ENCODE peak calls at places on chromosomes 12 and 14, in six cellular contexts. P, C, L, Z, U and N are unnamed samples.

GRCh38 chr14:30005114-30005698 is 77.6 kb upstream of the PRKD1 start:
- DNase-seq in P (no peak), C (peak), L (peak), Z (peak), U (peak), N (no peak)

GRCh38 chr12:13896063-13896626 is 85.3 kb downstream of the GRIN2B start:
- DNase-seq in P (no peak), C (no peak), L (no peak), Z (no peak), U (no peak), N (no peak)

GRCh38 chr12:26126340-26127284 is 1.8 kb upstream of the BHLHE41 start:
- DNase-seq in P (no peak), C (no peak), L (no peak), Z (peak), U (peak), N (peak)

GRCh38 chr12:8664228-8664963 is 1.8 kb upstream of the MFAP5 start:
- DNase-seq in P (no peak), C (no peak), L (no peak), Z (no peak), U (no peak), N (no peak)

GRCh38 chr14:91554535-91555332 is 44.6 kb upstream of the PPP4R3A start:
- DNase-seq in P (no peak), C (no peak), L (no peak), Z (no peak), U (no peak), N (no peak)

GRCh38 chr14:29442720-29443119 is 484.9 kb downstream of the PRKD1 start:
- DNase-seq in P (no peak), C (no peak), L (no peak), Z (no peak), U (peak), N (no peak)

GRCh38 chr14:23326491-23327332 is 5.5 kb downstream of the PABPN1 start:
- DNase-seq in P (no peak), C (no peak), L (no peak), Z (no peak), U (no peak), N (no peak)

GRCh38 chr12:95215925-95216324 is 1.3 kb downstream of the FGD6 start:
- DNase-seq in P (no peak), C (no peak), L (no peak), Z (no peak), U (peak), N (no peak)

GRCh38 chr14:105379946-105380345 is 18.4 kb upstream of the TEX22 start:
- DNase-seq in P (no peak), C (no peak), L (no peak), Z (no peak), U (no peak), N (no peak)

GRCh38 chr12:44915958-44916357 is 39.8 kb upstream of the NELL2 start:
- DNase-seq in P (no peak), C (no peak), L (no peak), Z (no peak), U (no peak), N (no peak)

GRCh38 chr14:65302571-65303184 is 109.9 kb upstream of the FUT8 start:
- DNase-seq in P (no peak), C (no peak), L (peak), Z (peak), U (no peak), N (no peak)

GRCh38 chr12:108816652-108817335 is 40.6 kb downstream of the SSH1 start:
- DNase-seq in P (no peak), C (no peak), L (no peak), Z (peak), U (no peak), N (no peak)

GRCh38 chr14:59474172-59474571 is 9.0 kb upstream of the GPR135 start:
- DNase-seq in P (no peak), C (no peak), L (no peak), Z (no peak), U (no peak), N (no peak)

GRCh38 chr14:86035882-86036281 is 505.9 kb downstream of the FLRT2 start:
- DNase-seq in P (no peak), C (no peak), L (no peak), Z (no peak), U (peak), N (no peak)

GRCh38 chr12:57148469-57149308 is 1.3 kb upstream of the LRP1-AS start:
- DNase-seq in P (no peak), C (no peak), L (no peak), Z (no peak), U (no peak), N (no peak)

GRCh38 chr14:101623685-101624444 is 62.6 kb downstream of the DIO3 start:
- DNase-seq in P (no peak), C (no peak), L (no peak), Z (no peak), U (no peak), N (no peak)

GRCh38 chr14:59268011-59268410 is 79.5 kb downstream of the DAAM1 start:
- DNase-seq in P (no peak), C (no peak), L (no peak), Z (no peak), U (no peak), N (no peak)

GRCh38 chr14:63713765-63714164 is 14.1 kb downstream of the SGPP1 start:
- DNase-seq in P (no peak), C (no peak), L (no peak), Z (no peak), U (no peak), N (no peak)

GRCh38 chr14:70721542-70721941 is 79.8 kb downstream of the TTC9 start:
- DNase-seq in P (no peak), C (no peak), L (no peak), Z (no peak), U (no peak), N (no peak)

GRCh38 chr12:130764475-130765185 is 48.5 kb upstream of the RIMBP2 start:
- DNase-seq in P (no peak), C (peak), L (no peak), Z (peak), U (peak), N (no peak)

GRCh38 chr12:122022393-122023338 is 982 bp downstream of the BCL7A start:
- DNase-seq in P (no peak), C (no peak), L (peak), Z (peak), U (peak), N (no peak)

GRCh38 chr12:78887444-78887843 is 22.9 kb downstream of the SYT1 start:
- DNase-seq in P (no peak), C (no peak), L (no peak), Z (no peak), U (no peak), N (no peak)

GRCh38 chr12:60872219-60872618 is 1276.4 kb downstream of the SLC16A7 start:
- DNase-seq in P (no peak), C (no peak), L (no peak), Z (no peak), U (no peak), N (no peak)

GRCh38 chr14:53767566-53767965 is 189.1 kb downstream of the BMP4 start:
- DNase-seq in P (no peak), C (no peak), L (peak), Z (peak), U (peak), N (no peak)